ENCODE peak calls at places on chromosomes 1 and 21, in five cellular contexts. One of them, this sample, is unnamed.

GRCh38 chr1:15519625-15520024 is 4.4 kb downstream of the CASP9 start:
- DNase-seq in IMR-90: no peak
- DNase-seq in neuronal stem cell: no peak
- DNase-seq in H9: no peak
- DNase-seq in H1: no peak
- DNase-seq in this sample: no peak

GRCh38 chr21:26920055-26920454 is 46.8 kb downstream of the ADAMTS5 start:
- DNase-seq in IMR-90: peak
- DNase-seq in neuronal stem cell: no peak
- DNase-seq in H9: no peak
- DNase-seq in H1: no peak
- DNase-seq in this sample: no peak

GRCh38 chr1:24070821-24071393 is 41.0 kb downstream of the MYOM3 start:
- DNase-seq in IMR-90: peak
- DNase-seq in neuronal stem cell: peak
- DNase-seq in H9: peak
- DNase-seq in H1: peak
- DNase-seq in this sample: peak

GRCh38 chr1:148353461-148354283 is 129.4 kb downstream of the PPIAL4G start:
- DNase-seq in IMR-90: peak
- DNase-seq in neuronal stem cell: no peak
- DNase-seq in H9: peak
- DNase-seq in H1: no peak
- DNase-seq in this sample: no peak

GRCh38 chr1:167690053-167690452 is 31.7 kb upstream of the MPZL1 start:
- DNase-seq in IMR-90: no peak
- DNase-seq in neuronal stem cell: no peak
- DNase-seq in H9: no peak
- DNase-seq in H1: no peak
- DNase-seq in this sample: peak

GRCh38 chr1:215718888-215719287 is 151.8 kb downstream of the KCTD3 start:
- DNase-seq in IMR-90: no peak
- DNase-seq in neuronal stem cell: no peak
- DNase-seq in H9: no peak
- DNase-seq in H1: no peak
- DNase-seq in this sample: no peak

GRCh38 chr1:21933397-21934248 is 3.5 kb downstream of the HSPG2 start:
- DNase-seq in IMR-90: no peak
- DNase-seq in neuronal stem cell: no peak
- DNase-seq in H9: peak
- DNase-seq in H1: no peak
- DNase-seq in this sample: peak

GRCh38 chr21:33841561-33841960 is 74.0 kb downstream of the ATP5PO start:
- DNase-seq in IMR-90: no peak
- DNase-seq in neuronal stem cell: no peak
- DNase-seq in H9: no peak
- DNase-seq in H1: no peak
- DNase-seq in this sample: no peak

GRCh38 chr1:240701412-240701811 is 89.5 kb upstream of the GREM2 start:
- DNase-seq in IMR-90: peak
- DNase-seq in neuronal stem cell: no peak
- DNase-seq in H9: no peak
- DNase-seq in H1: no peak
- DNase-seq in this sample: no peak

GRCh38 chr1:213976665-213977485 is 10.9 kb upstream of the PROX1 start:
- DNase-seq in IMR-90: no peak
- DNase-seq in neuronal stem cell: no peak
- DNase-seq in H9: no peak
- DNase-seq in H1: no peak
- DNase-seq in this sample: no peak

GRCh38 chr1:205445653-205445955 is 10.2 kb downstream of the BLACAT1 start:
- DNase-seq in IMR-90: no peak
- DNase-seq in neuronal stem cell: no peak
- DNase-seq in H9: no peak
- DNase-seq in H1: no peak
- DNase-seq in this sample: no peak

GRCh38 chr1:60280256-60280655 is 206.7 kb upstream of the C1orf87 start:
- DNase-seq in IMR-90: no peak
- DNase-seq in neuronal stem cell: no peak
- DNase-seq in H9: no peak
- DNase-seq in H1: no peak
- DNase-seq in this sample: no peak

GRCh38 chr1:1832820-1833219 is 54.5 kb upstream of the NADK start:
- DNase-seq in IMR-90: peak
- DNase-seq in neuronal stem cell: no peak
- DNase-seq in H9: no peak
- DNase-seq in H1: no peak
- DNase-seq in this sample: no peak

GRCh38 chr1:230160957-230161771 is 94.1 kb downstream of the GALNT2 start:
- DNase-seq in IMR-90: peak
- DNase-seq in neuronal stem cell: no peak
- DNase-seq in H9: peak
- DNase-seq in H1: no peak
- DNase-seq in this sample: peak

GRCh38 chr1:11550664-11551283 is 71.8 kb downstream of the DISP3 start:
- DNase-seq in IMR-90: peak
- DNase-seq in neuronal stem cell: peak
- DNase-seq in H9: peak
- DNase-seq in H1: peak
- DNase-seq in this sample: peak

GRCh38 chr1:28927442-28928305 is 13.3 kb downstream of the EPB41 start:
- DNase-seq in IMR-90: peak
- DNase-seq in neuronal stem cell: no peak
- DNase-seq in H9: no peak
- DNase-seq in H1: no peak
- DNase-seq in this sample: no peak

GRCh38 chr21:42691901-42692559 is 38.6 kb downstream of the PDE9A start:
- DNase-seq in IMR-90: no peak
- DNase-seq in neuronal stem cell: no peak
- DNase-seq in H9: no peak
- DNase-seq in H1: no peak
- DNase-seq in this sample: no peak

GRCh38 chr1:226797151-226797550 is 58.1 kb upstream of the ITPKB start:
- DNase-seq in IMR-90: no peak
- DNase-seq in neuronal stem cell: no peak
- DNase-seq in H9: no peak
- DNase-seq in H1: no peak
- DNase-seq in this sample: no peak

GRCh38 chr1:23613191-23614126 is 54.2 kb upstream of the ID3 start:
- DNase-seq in IMR-90: no peak
- DNase-seq in neuronal stem cell: no peak
- DNase-seq in H9: no peak
- DNase-seq in H1: no peak
- DNase-seq in this sample: no peak

GRCh38 chr1:3777647-3778589 is 5.4 kb downstream of the SMIM1 start:
- DNase-seq in IMR-90: no peak
- DNase-seq in neuronal stem cell: no peak
- DNase-seq in H9: no peak
- DNase-seq in H1: no peak
- DNase-seq in this sample: no peak

GRCh38 chr1:78360584-78360983 is 130.2 kb upstream of the PTGFR start:
- DNase-seq in IMR-90: no peak
- DNase-seq in neuronal stem cell: no peak
- DNase-seq in H9: no peak
- DNase-seq in H1: no peak
- DNase-seq in this sample: no peak

GRCh38 chr1:173205146-173206051 is 1.7 kb downstream of the TNFSF4 start:
- DNase-seq in IMR-90: peak
- DNase-seq in neuronal stem cell: no peak
- DNase-seq in H9: no peak
- DNase-seq in H1: no peak
- DNase-seq in this sample: no peak

GRCh38 chr1:47331875-47332274 is 1.7 kb upstream of the CMPK1 start:
- DNase-seq in IMR-90: no peak
- DNase-seq in neuronal stem cell: no peak
- DNase-seq in H9: no peak
- DNase-seq in H1: no peak
- DNase-seq in this sample: no peak

GRCh38 chr1:47333922-47334764 is 553 bp downstream of the CMPK1 start:
- DNase-seq in IMR-90: peak
- DNase-seq in neuronal stem cell: peak
- DNase-seq in H9: peak
- DNase-seq in H1: no peak
- DNase-seq in this sample: peak

GRCh38 chr1:47333578-47333921 is at the start of gene CMPK1:
- DNase-seq in IMR-90: peak
- DNase-seq in neuronal stem cell: peak
- DNase-seq in H9: peak
- DNase-seq in H1: no peak
- DNase-seq in this sample: peak

GRCh38 chr1:47334765-47335435 is 1.3 kb downstream of the CMPK1 start:
- DNase-seq in IMR-90: peak
- DNase-seq in neuronal stem cell: no peak
- DNase-seq in H9: no peak
- DNase-seq in H1: no peak
- DNase-seq in this sample: no peak

GRCh38 chr1:47332779-47333577 is 612 bp upstream of the CMPK1 start:
- DNase-seq in IMR-90: no peak
- DNase-seq in neuronal stem cell: no peak
- DNase-seq in H9: no peak
- DNase-seq in H1: no peak
- DNase-seq in this sample: no peak
- H3K23ac ChIP-seq in IMR-90: peak
- H3K23ac ChIP-seq in neuronal stem cell: peak
- H3K23ac ChIP-seq in H9: no peak
- H3K23ac ChIP-seq in H1: no peak
- H3K23ac ChIP-seq in this sample: no peak

GRCh38 chr21:43717967-43718871 is 710 bp upstream of the PDXK start:
- DNase-seq in IMR-90: no peak
- DNase-seq in neuronal stem cell: no peak
- DNase-seq in H9: peak
- DNase-seq in H1: no peak
- DNase-seq in this sample: peak

GRCh38 chr21:43718872-43719747 is at the start of gene PDXK:
- DNase-seq in IMR-90: peak
- DNase-seq in neuronal stem cell: peak
- DNase-seq in H9: peak
- DNase-seq in H1: no peak
- DNase-seq in this sample: peak

GRCh38 chr21:43716376-43717165 is 2.4 kb upstream of the PDXK start:
- DNase-seq in IMR-90: peak
- DNase-seq in neuronal stem cell: no peak
- DNase-seq in H9: no peak
- DNase-seq in H1: no peak
- DNase-seq in this sample: no peak

GRCh38 chr21:43719748-43720538 is 1.0 kb downstream of the PDXK start:
- DNase-seq in IMR-90: no peak
- DNase-seq in neuronal stem cell: no peak
- DNase-seq in H9: peak
- DNase-seq in H1: no peak
- DNase-seq in this sample: no peak

DNA sequence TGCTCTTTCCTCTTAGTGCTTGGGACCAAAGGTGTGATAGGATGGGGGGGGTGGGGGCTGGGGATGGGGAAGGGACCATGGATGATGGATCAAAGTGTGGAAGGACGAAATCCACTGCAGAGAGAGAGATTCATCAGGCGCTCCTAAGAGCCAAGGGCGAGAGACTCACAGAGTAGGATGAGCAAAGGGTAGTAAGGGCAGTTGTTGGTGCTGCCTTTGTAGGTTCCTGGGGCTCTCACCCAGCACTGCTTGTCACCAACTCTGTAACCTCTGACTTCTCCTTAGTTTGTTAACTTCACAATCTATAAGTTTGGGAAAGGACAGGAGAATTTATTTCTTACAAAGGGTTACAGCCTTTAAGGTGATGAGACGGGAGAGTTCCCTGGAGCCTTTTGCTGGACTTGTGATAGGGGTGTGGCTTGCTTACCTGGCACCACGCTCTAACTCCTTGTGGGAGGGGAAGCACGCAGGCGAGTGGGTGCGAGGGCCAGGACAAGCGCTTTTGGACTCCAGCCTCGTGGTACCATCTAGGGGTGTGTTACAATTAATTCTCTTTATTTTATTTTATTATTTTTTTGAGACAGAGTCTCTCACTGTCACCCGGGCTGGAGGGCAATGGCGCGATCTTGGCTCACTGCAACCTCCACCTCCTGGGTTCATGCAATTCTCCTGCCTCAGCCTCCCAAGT is 1.6 kb upstream of the PDXK start:
- DNase-seq in IMR-90: no peak
- DNase-seq in neuronal stem cell: no peak
- DNase-seq in H9: no peak
- DNase-seq in H1: no peak
- DNase-seq in this sample: no peak
- H2AFZ ChIP-seq in IMR-90: no peak
- H2AFZ ChIP-seq in neuronal stem cell: no peak
- H2AFZ ChIP-seq in H9: no peak
- H2AFZ ChIP-seq in H1: no peak
- H2AFZ ChIP-seq in this sample: no peak

GRCh38 chr1:19749685-19750084 is 50.0 kb downstream of the TMCO4 start:
- DNase-seq in IMR-90: no peak
- DNase-seq in neuronal stem cell: no peak
- DNase-seq in H9: no peak
- DNase-seq in H1: no peak
- DNase-seq in this sample: no peak

GRCh38 chr1:19750882-19751276 is 48.8 kb downstream of the TMCO4 start:
- DNase-seq in IMR-90: no peak
- DNase-seq in neuronal stem cell: no peak
- DNase-seq in H9: no peak
- DNase-seq in H1: no peak
- DNase-seq in this sample: no peak

GRCh38 chr1:19754482-19754881 is 45.2 kb downstream of the TMCO4 start:
- DNase-seq in IMR-90: no peak
- DNase-seq in neuronal stem cell: no peak
- DNase-seq in H9: no peak
- DNase-seq in H1: no peak
- DNase-seq in this sample: no peak

GRCh38 chr1:19750101-19750881 is 49.4 kb downstream of the TMCO4 start:
- DNase-seq in IMR-90: peak
- DNase-seq in neuronal stem cell: no peak
- DNase-seq in H9: no peak
- DNase-seq in H1: no peak
- DNase-seq in this sample: no peak

GRCh38 chr1:19752083-19752696 is 47.5 kb downstream of the TMCO4 start:
- DNase-seq in IMR-90: no peak
- DNase-seq in neuronal stem cell: no peak
- DNase-seq in H9: no peak
- DNase-seq in H1: no peak
- DNase-seq in this sample: no peak
- H3K23ac ChIP-seq in IMR-90: no peak
- H3K23ac ChIP-seq in neuronal stem cell: no peak
- H3K23ac ChIP-seq in H9: no peak
- H3K23ac ChIP-seq in H1: no peak
- H3K23ac ChIP-seq in this sample: no peak

GRCh38 chr21:36149788-36150187 is 6.8 kb upstream of the DOP1B start:
- DNase-seq in IMR-90: no peak
- DNase-seq in neuronal stem cell: no peak
- DNase-seq in H9: no peak
- DNase-seq in H1: no peak
- DNase-seq in this sample: no peak
- H2AFZ ChIP-seq in IMR-90: no peak
- H2AFZ ChIP-seq in neuronal stem cell: peak
- H2AFZ ChIP-seq in H9: no peak
- H2AFZ ChIP-seq in H1: no peak
- H2AFZ ChIP-seq in this sample: no peak

This sample was measured in trophoblast cell.